ENCODE peak calls at places on chromosomes 4 and X, in seven cellular contexts. K, P, N, C, R, A and L are unnamed samples.

GRCh38 chr4:949656-950055 is 17.4 kb downstream of the TMEM175 start:
- DNase-seq in C (no peak), N (no peak), A (peak; percentile 10), R (no peak), P (no peak), K (no peak), L (no peak)

GRCh38 chr4:102606846-102607440 is 105.8 kb downstream of the NFKB1 start:
- DNase-seq in C (no peak), K (no peak), P (no peak), A (no peak), R (no peak), N (no peak), L (no peak)

GRCh38 chr4:7135389-7135746 is 57.0 kb upstream of the SORCS2 start:
- DNase-seq in R (no peak), P (no peak), N (no peak), A (no peak), K (no peak), C (no peak), L (no peak)

GRCh38 chr4:182880387-182881356 is 36.5 kb downstream of the DCTD start:
- DNase-seq in P (no peak), R (peak; percentile 89), K (no peak), C (no peak), A (no peak), N (no peak), L (no peak)

GRCh38 chrX:131752493-131753198 is 208.8 kb downstream of the OR13H1 start:
- DNase-seq in R (no peak), C (no peak), K (no peak), N (peak; percentile 87), P (no peak), A (peak; percentile 14), L (no peak)

GRCh38 chr4:95267081-95267480 is 281.7 kb downstream of the UNC5C start:
- DNase-seq in P (no peak), N (no peak), R (no peak), C (no peak), A (no peak), K (no peak), L (no peak)

GRCh38 chrX:16771483-16772398 is 14.5 kb upstream of the TXLNG start:
- DNase-seq in P (peak; percentile 82), R (peak; percentile 86), C (no peak), K (peak; percentile 81), A (peak; percentile 44), N (no peak), L (peak; percentile 18)

GRCh38 chr4:154686838-154687237 is 57.0 kb upstream of the LRAT start:
- DNase-seq in A (no peak), R (no peak), C (no peak), P (no peak), N (no peak), K (no peak), L (no peak)

GRCh38 chrX:153388722-153389459 is 12.3 kb downstream of the PNMA6E start:
- DNase-seq in N (no peak), P (no peak), A (no peak), C (no peak), K (no peak), R (no peak), L (no peak)

GRCh38 chrX:20029728-20030127 is 38.9 kb upstream of the BCLAF3 start:
- DNase-seq in K (no peak), N (peak; percentile 2), P (no peak), C (no peak), R (peak; percentile 82), A (no peak), L (peak; percentile 86)

GRCh38 chr4:151659631-151660030 is 101.2 kb downstream of the GATB start:
- DNase-seq in K (no peak), P (no peak), R (no peak), N (no peak), A (no peak), C (no peak), L (no peak)

GRCh38 chrX:9117851-9118250 is 83.9 kb upstream of the FAM9B start:
- DNase-seq in N (no peak), R (no peak), P (no peak), A (no peak), C (no peak), K (no peak), L (no peak)

GRCh38 chrX:9127991-9128390 is 94.1 kb upstream of the FAM9B start:
- DNase-seq in C (no peak), R (no peak), N (no peak), K (no peak), A (no peak), P (no peak), L (no peak)

GRCh38 chrX:9122504-9123245 is 88.7 kb upstream of the FAM9B start:
- DNase-seq in P (no peak), A (no peak), K (no peak), C (no peak), N (no peak), R (no peak), L (no peak)
- TF ChIP-seq JUND in P (no peak), A (no peak), K (no peak), C (no peak), N (no peak), R (no peak), L (no peak)

GRCh38 chrX:69079278-69079677 is 86.0 kb downstream of the PJA1 start:
- DNase-seq in N (no peak), P (no peak), A (no peak), C (no peak), K (no peak), R (no peak), L (no peak)
- TF ChIP-seq JUND in N (no peak), P (no peak), A (no peak), C (no peak), K (no peak), R (no peak), L (no peak)

DNA sequence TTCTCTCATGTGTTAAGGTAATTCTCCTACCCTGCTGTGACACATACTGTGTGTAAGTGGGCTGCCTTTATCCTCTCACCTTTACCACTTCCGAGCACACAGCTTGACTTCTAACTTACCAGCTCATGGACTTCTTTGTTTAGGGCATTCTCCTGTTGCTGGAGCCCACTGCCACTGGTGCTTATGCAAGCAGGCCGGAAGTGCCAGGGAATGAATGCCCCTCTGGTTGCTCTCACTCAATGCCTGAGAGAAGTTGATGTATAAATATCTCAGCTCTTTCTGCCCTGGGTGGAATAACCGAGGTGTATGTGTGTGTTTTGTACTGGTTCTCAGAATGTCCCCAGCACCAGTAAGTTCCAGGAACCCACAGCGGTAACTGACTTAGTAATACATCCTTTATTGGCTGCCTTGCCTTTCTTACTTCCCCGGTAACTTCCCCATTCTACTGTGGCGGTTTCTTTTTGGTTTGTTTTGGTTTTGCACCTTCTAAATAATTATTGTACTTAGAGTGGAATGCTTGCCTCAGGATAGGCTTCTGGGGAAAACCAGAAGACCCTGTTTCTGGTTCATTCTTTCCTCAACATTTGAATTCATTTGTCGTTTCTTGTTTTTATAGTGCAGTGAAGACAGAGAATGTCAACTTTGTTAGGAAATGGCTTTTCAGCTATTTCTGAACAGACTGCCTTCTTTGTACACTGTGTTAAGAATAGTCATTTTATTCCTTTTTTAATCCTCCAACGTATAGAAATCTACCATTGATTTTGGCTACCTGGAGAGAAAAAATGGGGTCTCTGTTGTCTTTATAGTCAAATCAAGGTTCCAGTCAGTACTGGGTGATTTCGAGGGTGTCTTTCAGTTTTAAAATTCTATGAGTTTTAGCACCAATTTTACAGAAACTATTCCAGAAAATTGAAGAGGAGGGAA is 45.4 kb downstream of the CXorf58 start:
- DNase-seq in C (no peak), A (no peak), R (no peak), N (peak; percentile 21), K (no peak), P (peak; percentile 68), L (peak; percentile 43)
- TF ChIP-seq JUND in C (no peak), A (no peak), R (no peak), N (no peak), K (no peak), P (peak; percentile 18), L (no peak)

GRCh38 chrX:82087699-82088098 is 885.8 kb downstream of the SH3BGRL start:
- DNase-seq in A (no peak), P (no peak), C (no peak), K (no peak), N (no peak), R (no peak), L (no peak)
- TF ChIP-seq JUND in A (no peak), P (no peak), C (no peak), K (no peak), N (no peak), R (no peak), L (no peak)

GRCh38 chrX:111041018-111041462 is 55.0 kb upstream of the PAK3 start:
- DNase-seq in K (no peak), P (no peak), C (no peak), N (no peak), A (no peak), R (peak; percentile 9), L (no peak)
- TF ChIP-seq JUND in K (no peak), P (no peak), C (no peak), N (no peak), A (no peak), R (no peak), L (no peak)

DNA sequence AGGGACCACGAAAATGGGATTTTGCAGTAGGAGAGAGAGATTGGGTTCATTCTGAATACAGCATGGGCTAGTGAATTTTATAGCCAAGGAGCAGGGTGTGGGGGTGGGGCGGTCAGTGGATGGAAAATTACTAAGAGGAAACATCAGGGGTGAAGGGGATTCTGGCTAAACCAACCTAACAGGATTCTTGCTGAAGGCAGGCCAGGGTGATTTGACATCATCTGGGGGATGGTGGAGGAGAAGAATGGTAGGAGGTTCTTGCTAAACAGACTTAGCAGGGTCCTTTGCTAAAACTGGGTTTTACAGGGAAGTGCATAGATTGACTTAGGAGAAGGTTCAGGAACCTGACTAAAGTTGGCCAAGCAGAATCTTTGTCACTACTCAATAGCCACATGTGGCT is 91.9 kb downstream of the DNAAF6 start:
- DNase-seq in N (no peak), K (no peak), A (no peak), P (no peak), C (no peak), R (no peak), L (no peak)
- TF ChIP-seq JUND in N (no peak), K (no peak), A (no peak), P (no peak), C (no peak), R (no peak), L (no peak)

DNA sequence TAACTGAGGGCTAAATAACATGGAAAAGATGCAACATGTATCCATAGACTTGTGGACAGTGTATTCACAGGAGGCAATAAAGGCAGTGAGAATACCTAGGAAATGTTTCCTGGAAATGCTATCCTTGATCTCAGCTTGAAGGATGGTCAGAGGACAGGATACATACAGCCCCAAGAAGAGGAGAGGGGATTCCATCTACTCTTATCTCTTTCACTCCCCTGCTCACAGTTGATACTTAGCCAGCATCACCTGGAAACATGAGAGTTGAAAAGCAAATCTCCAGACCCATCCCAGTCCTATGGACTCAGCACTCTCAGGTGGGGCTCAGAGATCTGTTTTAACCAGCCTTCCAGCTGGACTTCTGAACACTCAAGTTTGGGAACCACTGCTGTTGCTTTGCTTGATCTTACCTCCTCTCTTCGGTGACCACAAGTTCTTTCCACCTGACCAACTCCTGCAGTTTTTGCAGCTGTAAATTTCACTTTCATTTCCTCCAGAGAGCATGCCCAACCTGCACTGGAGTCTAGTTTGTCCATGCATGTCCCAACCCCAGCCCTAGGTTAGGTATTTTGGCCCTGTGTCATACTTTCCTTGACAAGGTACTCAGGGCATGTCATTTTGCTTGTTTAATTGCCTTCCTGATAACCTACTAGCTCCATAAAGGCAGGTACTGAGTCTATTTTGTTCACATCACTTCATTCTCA is 10.4 kb downstream of the RELL1 start:
- DNase-seq in P (no peak), C (no peak), A (no peak), N (peak; percentile 85), R (no peak), K (no peak), L (no peak)
- TF ChIP-seq JUND in P (no peak), C (no peak), A (no peak), N (no peak), R (no peak), K (no peak), L (no peak)